ENCODE peak calls at places on chromosomes 13 and 19, in four cellular contexts. One of them, this sample, is unnamed.

GRCh38 chr13:112575680-112576079 is 12.3 kb downstream of the TUBGCP3 start:
- DNase-seq in GM12878: no peak
- DNase-seq in K562: peak
- DNase-seq in IMR-90: no peak
- DNase-seq in this sample: peak

GRCh38 chr13:101706651-101707050 is 254.2 kb downstream of the ITGBL1 start:
- DNase-seq in IMR-90: peak
- DNase-seq in GM12878: no peak
- DNase-seq in K562: no peak
- DNase-seq in this sample: peak

GRCh38 chr13:74452176-74452575 is 318.0 kb upstream of the KLF12 start:
- DNase-seq in K562: no peak
- DNase-seq in GM12878: no peak
- DNase-seq in IMR-90: peak
- DNase-seq in this sample: no peak

GRCh38 chr13:98856983-98857382 is 104.5 kb upstream of the SLC15A1 start:
- DNase-seq in K562: no peak
- DNase-seq in GM12878: no peak
- DNase-seq in IMR-90: no peak
- DNase-seq in this sample: peak

GRCh38 chr13:67231481-67231940 is 1.4 kb upstream of the PCDH9 start:
- DNase-seq in GM12878: no peak
- DNase-seq in IMR-90: no peak
- DNase-seq in K562: no peak
- DNase-seq in this sample: no peak

GRCh38 chr19:4456843-4457653 is 546 bp downstream of the UBXN6 start:
- DNase-seq in GM12878: no peak
- DNase-seq in IMR-90: peak
- DNase-seq in K562: peak
- DNase-seq in this sample: peak

GRCh38 chr13:42836930-42837329 is 55.5 kb downstream of the FAM216B start:
- DNase-seq in GM12878: no peak
- DNase-seq in IMR-90: peak
- DNase-seq in K562: no peak
- DNase-seq in this sample: peak

GRCh38 chr19:23774156-23774971 is 15.7 kb upstream of the ZNF681 start:
- DNase-seq in IMR-90: no peak
- DNase-seq in GM12878: no peak
- DNase-seq in K562: no peak
- DNase-seq in this sample: no peak

GRCh38 chr19:57111329-57111644 is 8.5 kb upstream of the USP29 start:
- DNase-seq in IMR-90: no peak
- DNase-seq in GM12878: no peak
- DNase-seq in K562: no peak
- DNase-seq in this sample: no peak

GRCh38 chr19:18029617-18030338 is 21.8 kb downstream of the ARRDC2 start:
- DNase-seq in IMR-90: peak
- DNase-seq in K562: no peak
- DNase-seq in GM12878: no peak
- DNase-seq in this sample: peak

GRCh38 chr19:2043864-2044708 is 7.0 kb downstream of the MKNK2 start:
- DNase-seq in IMR-90: no peak
- DNase-seq in K562: no peak
- DNase-seq in GM12878: no peak
- DNase-seq in this sample: no peak

GRCh38 chr13:51500687-51501086 is 47.9 kb upstream of the INTS6 start:
- DNase-seq in K562: no peak
- DNase-seq in GM12878: no peak
- DNase-seq in IMR-90: no peak
- DNase-seq in this sample: no peak

GRCh38 chr19:41792513-41793413 is 3.6 kb upstream of the CEACAM3 start:
- DNase-seq in IMR-90: peak
- DNase-seq in K562: peak
- DNase-seq in GM12878: no peak
- DNase-seq in this sample: peak

GRCh38 chr13:56752630-56753029 is 388.1 kb upstream of the PRR20A start:
- DNase-seq in K562: no peak
- DNase-seq in IMR-90: no peak
- DNase-seq in GM12878: no peak
- DNase-seq in this sample: no peak

GRCh38 chr19:40217921-40218890 is at the start of gene TTC9B:
- DNase-seq in IMR-90: no peak
- DNase-seq in GM12878: no peak
- DNase-seq in K562: peak
- DNase-seq in this sample: no peak

GRCh38 chr19:11247391-11247790 is 8.0 kb downstream of the ANGPTL8 start:
- DNase-seq in K562: no peak
- DNase-seq in IMR-90: no peak
- DNase-seq in GM12878: no peak
- DNase-seq in this sample: no peak

GRCh38 chr13:46686171-46686570 is 110.8 kb downstream of the ESD start:
- DNase-seq in IMR-90: no peak
- DNase-seq in K562: no peak
- DNase-seq in GM12878: no peak
- DNase-seq in this sample: no peak

GRCh38 chr19:344625-345319 is at the start of gene MIER2:
- DNase-seq in GM12878: peak
- DNase-seq in IMR-90: peak
- DNase-seq in K562: peak
- DNase-seq in this sample: peak

GRCh38 chr19:27974082-27974513 is 1238.9 kb downstream of the UQCRFS1 start:
- DNase-seq in IMR-90: no peak
- DNase-seq in K562: peak
- DNase-seq in GM12878: peak
- DNase-seq in this sample: no peak

GRCh38 chr19:47019431-47020041 is at the start of gene NPAS1:
- DNase-seq in IMR-90: no peak
- DNase-seq in GM12878: no peak
- DNase-seq in K562: peak
- DNase-seq in this sample: no peak

GRCh38 chr19:16591803-16592556 is 19.8 kb upstream of the SLC35E1 start:
- DNase-seq in GM12878: no peak
- DNase-seq in K562: no peak
- DNase-seq in IMR-90: peak
- DNase-seq in this sample: no peak

GRCh38 chr19:49664171-49665070 is 1.2 kb downstream of the IRF3 start:
- DNase-seq in GM12878: no peak
- DNase-seq in K562: peak
- DNase-seq in IMR-90: peak
- DNase-seq in this sample: peak

GRCh38 chr13:80116107-80116506 is 224.8 kb downstream of the SPRY2 start:
- DNase-seq in GM12878: no peak
- DNase-seq in K562: no peak
- DNase-seq in IMR-90: peak
- DNase-seq in this sample: peak

GRCh38 chr19:17751103-17751911 is at the start of gene FCHO1:
- DNase-seq in IMR-90: no peak
- DNase-seq in K562: peak
- DNase-seq in GM12878: peak
- DNase-seq in this sample: no peak

GRCh38 chr19:21851596-21852345 is 15.8 kb upstream of the ZNF43 start:
- DNase-seq in K562: peak
- DNase-seq in IMR-90: peak
- DNase-seq in GM12878: no peak
- DNase-seq in this sample: peak

GRCh38 chr19:44005968-44006367 is 3.2 kb downstream of the ZNF230 start:
- DNase-seq in IMR-90: peak
- DNase-seq in K562: no peak
- DNase-seq in GM12878: no peak
- DNase-seq in this sample: no peak

GRCh38 chr13:111397202-111397880 is 76.9 kb downstream of the TEX29 start:
- DNase-seq in IMR-90: no peak
- DNase-seq in K562: no peak
- DNase-seq in GM12878: no peak
- DNase-seq in this sample: no peak

GRCh38 chr19:4991538-4991937 is 22.6 kb downstream of the KDM4B start:
- DNase-seq in IMR-90: no peak
- DNase-seq in K562: no peak
- DNase-seq in GM12878: no peak
- DNase-seq in this sample: no peak

GRCh38 chr13:66425741-66426140 is 804.4 kb downstream of the PCDH9 start:
- DNase-seq in K562: no peak
- DNase-seq in GM12878: no peak
- DNase-seq in IMR-90: peak
- DNase-seq in this sample: no peak

GRCh38 chr19:588093-588742 is 1.5 kb upstream of the HCN2 start:
- DNase-seq in IMR-90: peak
- DNase-seq in GM12878: no peak
- DNase-seq in K562: peak
- DNase-seq in this sample: peak

GRCh38 chr13:110353339-110353977 is 46.4 kb downstream of the COL4A2 start:
- DNase-seq in GM12878: no peak
- DNase-seq in K562: no peak
- DNase-seq in IMR-90: no peak
- DNase-seq in this sample: no peak

GRCh38 chr13:24502567-24503375 is 9.8 kb downstream of the PARP4 start:
- DNase-seq in GM12878: no peak
- DNase-seq in K562: peak
- DNase-seq in IMR-90: peak
- DNase-seq in this sample: peak

GRCh38 chr19:10519421-10519820 is 2.2 kb upstream of the S1PR5 start:
- DNase-seq in GM12878: no peak
- DNase-seq in K562: no peak
- DNase-seq in IMR-90: no peak
- DNase-seq in this sample: no peak

DNA sequence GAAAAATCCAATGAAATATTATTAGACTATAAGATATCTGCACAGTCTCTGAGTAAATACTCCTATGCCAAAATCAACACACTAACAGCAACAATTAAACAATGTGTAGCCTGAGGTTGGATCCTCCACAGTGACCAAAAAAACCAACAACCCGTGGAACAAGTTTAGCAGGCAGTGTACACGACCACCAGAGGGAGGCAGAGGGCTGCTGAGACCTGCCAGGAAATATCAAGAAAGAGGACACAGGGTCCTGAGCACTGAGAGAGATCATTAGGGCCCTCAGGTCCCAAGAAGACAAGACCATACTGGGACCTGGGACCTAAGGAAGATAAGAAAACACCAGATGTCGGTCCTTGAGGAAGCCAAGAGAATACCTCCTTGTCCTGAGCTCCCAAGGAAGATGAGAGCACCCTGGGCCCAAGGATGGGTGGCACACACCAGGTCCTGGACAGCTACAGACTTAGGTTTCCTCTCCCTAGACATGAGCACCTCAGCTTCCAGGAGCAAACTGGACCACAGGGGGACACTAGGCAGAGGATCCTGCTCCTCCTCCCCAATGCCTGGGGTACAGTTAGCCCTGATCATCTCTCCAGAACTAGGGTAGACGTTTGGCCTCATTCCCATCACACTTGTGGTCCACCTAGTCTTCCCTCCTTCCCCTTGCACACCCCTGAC is 822 bp upstream of the ZNF274 start:
- DNase-seq in GM12878: no peak
- DNase-seq in IMR-90: no peak
- DNase-seq in K562: peak
- DNase-seq in this sample: peak
- TF ChIP-seq FOS in GM12878: no peak
- TF ChIP-seq FOS in IMR-90: no peak
- TF ChIP-seq FOS in K562: no peak
- TF ChIP-seq FOS in this sample: no peak

DNA sequence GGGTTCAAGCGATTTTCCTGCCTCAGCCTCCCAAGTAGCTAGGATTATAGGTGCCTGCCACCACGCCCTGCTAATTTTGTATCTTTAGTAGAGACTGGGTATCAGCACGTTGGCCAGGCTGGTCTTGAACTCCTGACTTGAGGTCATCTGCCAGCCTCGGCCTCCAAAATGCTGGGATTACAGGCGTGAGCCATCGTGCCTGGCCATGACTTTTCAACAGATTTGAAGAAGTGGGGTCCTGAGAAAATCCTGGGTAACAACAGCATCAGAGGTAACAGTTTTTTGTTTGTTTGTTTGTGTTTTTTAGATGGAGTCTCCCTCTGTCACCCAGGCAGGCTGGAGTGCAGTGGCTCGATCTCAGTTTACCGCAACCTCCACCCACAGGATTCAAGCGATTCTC is 3.6 kb downstream of the JUNB start:
- DNase-seq in K562: no peak
- DNase-seq in IMR-90: peak
- DNase-seq in GM12878: no peak
- DNase-seq in this sample: no peak
- H3K4me2 ChIP-seq in K562: no peak
- H3K4me2 ChIP-seq in IMR-90: no peak
- H3K4me2 ChIP-seq in GM12878: no peak
- H3K4me2 ChIP-seq in this sample: no peak

GRCh38 chr13:34884366-34884765 is 57.7 kb upstream of the NBEA start:
- DNase-seq in GM12878: no peak
- DNase-seq in K562: no peak
- DNase-seq in IMR-90: no peak
- DNase-seq in this sample: peak

GRCh38 chr13:34886476-34886875 is 55.6 kb upstream of the NBEA start:
- DNase-seq in IMR-90: no peak
- DNase-seq in GM12878: no peak
- DNase-seq in K562: no peak
- DNase-seq in this sample: peak

GRCh38 chr13:34883381-34883780 is 58.7 kb upstream of the NBEA start:
- DNase-seq in GM12878: no peak
- DNase-seq in K562: no peak
- DNase-seq in IMR-90: no peak
- DNase-seq in this sample: no peak

DNA sequence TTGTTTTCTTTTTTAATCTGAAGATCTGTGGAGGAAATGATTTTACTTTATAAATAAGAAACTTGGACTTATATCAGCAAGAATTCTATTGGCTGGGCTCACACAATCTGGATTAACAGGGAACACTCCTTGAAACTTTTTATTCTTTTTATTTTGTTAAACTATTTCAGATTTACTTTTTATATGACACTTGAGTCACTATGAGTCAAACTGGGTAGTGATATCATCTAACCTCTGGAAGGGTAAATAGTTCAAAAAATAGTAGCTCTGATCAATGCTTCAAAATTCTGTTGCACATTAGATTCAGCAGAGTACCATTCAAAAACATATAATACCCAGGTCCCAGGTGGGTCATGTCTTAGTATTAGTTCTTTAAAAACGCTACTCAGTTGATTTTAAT is 55.1 kb upstream of the NBEA start:
- DNase-seq in K562: no peak
- DNase-seq in GM12878: no peak
- DNase-seq in IMR-90: no peak
- DNase-seq in this sample: no peak
- TF ChIP-seq FOS in K562: no peak
- TF ChIP-seq FOS in GM12878: no peak
- TF ChIP-seq FOS in IMR-90: no peak
- TF ChIP-seq FOS in this sample: no peak

GRCh38 chr19:35006999-35007365 is 6.9 kb downstream of the GRAMD1A start:
- DNase-seq in GM12878: no peak
- DNase-seq in K562: no peak
- DNase-seq in IMR-90: no peak
- DNase-seq in this sample: no peak

GRCh38 chr19:35005256-35005977 is 5.3 kb downstream of the GRAMD1A start:
- DNase-seq in GM12878: no peak
- DNase-seq in K562: no peak
- DNase-seq in IMR-90: no peak
- DNase-seq in this sample: no peak

GRCh38 chr19:35006342-35006998 is 6.3 kb downstream of the GRAMD1A start:
- DNase-seq in GM12878: no peak
- DNase-seq in IMR-90: peak
- DNase-seq in K562: no peak
- DNase-seq in this sample: peak

GRCh38 chr19:35002037-35002535 is 2.0 kb downstream of the GRAMD1A start:
- DNase-seq in GM12878: no peak
- DNase-seq in IMR-90: no peak
- DNase-seq in K562: no peak
- DNase-seq in this sample: no peak

GRCh38 chr19:35004517-35005255 is 4.6 kb downstream of the GRAMD1A start:
- DNase-seq in GM12878: no peak
- DNase-seq in IMR-90: no peak
- DNase-seq in K562: no peak
- DNase-seq in this sample: no peak
- H3K4me2 ChIP-seq in GM12878: no peak
- H3K4me2 ChIP-seq in IMR-90: no peak
- H3K4me2 ChIP-seq in K562: no peak
- H3K4me2 ChIP-seq in this sample: no peak